ENCODE peak calls at places on chromosomes 16 and 17, in four cellular contexts. C, H, F and O are unnamed samples.

GRCh38 chr16:31010539-31010938 is at the start of gene STX1B:
- DNase-seq in H (no peak), C (peak), F (peak), O (no peak)

GRCh38 chr17:66468241-66469087 is 166.1 kb downstream of the PRKCA start:
- DNase-seq in C (no peak), H (no peak), F (peak), O (peak)

GRCh38 chr16:78659668-78660217 is 560.3 kb downstream of the WWOX start:
- DNase-seq in C (no peak), H (no peak), F (no peak), O (no peak)

GRCh38 chr17:3944485-3945388 is 19.5 kb downstream of the ATP2A3 start:
- DNase-seq in H (peak), C (peak), F (peak), O (peak)

GRCh38 chr17:79977711-79978544 is 57.7 kb downstream of the TBC1D16 start:
- DNase-seq in F (no peak), C (no peak), H (no peak), O (no peak)

GRCh38 chr17:6913608-6914443 is 82.0 kb upstream of the ALOX12 start:
- DNase-seq in F (peak), C (peak), H (peak), O (peak)

GRCh38 chr17:46979023-46979870 is at the start of gene RPRML:
- DNase-seq in C (peak), H (peak), F (peak), O (no peak)

GRCh38 chr17:79981661-79982101 is 54.0 kb downstream of the TBC1D16 start:
- DNase-seq in H (no peak), C (no peak), F (no peak), O (no peak)

GRCh38 chr17:7988750-7989178 is 13.7 kb upstream of the GUCY2D start:
- DNase-seq in C (peak), F (peak), H (no peak), O (peak)

GRCh38 chr16:69932691-69933392 is 18.3 kb upstream of the CLEC18A start:
- DNase-seq in C (no peak), H (no peak), F (no peak), O (no peak)

GRCh38 chr16:16982614-16983013 is 488.1 kb downstream of the XYLT1 start:
- DNase-seq in H (no peak), C (no peak), F (no peak), O (no peak)

GRCh38 chr16:89373355-89374110 is 116.8 kb downstream of the ANKRD11 start:
- DNase-seq in H (no peak), C (no peak), F (peak), O (no peak)

GRCh38 chr17:78836420-78837021 is 4.1 kb downstream of the USP36 start:
- DNase-seq in C (no peak), H (no peak), F (no peak), O (no peak)

GRCh38 chr17:65601881-65602280 is 40.4 kb upstream of the AXIN2 start:
- DNase-seq in C (no peak), H (no peak), F (no peak), O (no peak)

GRCh38 chr16:77194295-77195231 is 3.6 kb downstream of the MON1B start:
- DNase-seq in C (no peak), F (no peak), H (no peak), O (no peak)

GRCh38 chr17:60971515-60972369 is 294.1 kb downstream of the BCAS3 start:
- DNase-seq in H (no peak), F (peak), C (peak), O (peak)

GRCh38 chr16:51337662-51338061 is 186.6 kb upstream of the SALL1 start:
- DNase-seq in H (no peak), F (no peak), C (no peak), O (peak)
- TF ChIP-seq CTCF in H (no peak), F (peak), C (peak), O (no peak)

DNA sequence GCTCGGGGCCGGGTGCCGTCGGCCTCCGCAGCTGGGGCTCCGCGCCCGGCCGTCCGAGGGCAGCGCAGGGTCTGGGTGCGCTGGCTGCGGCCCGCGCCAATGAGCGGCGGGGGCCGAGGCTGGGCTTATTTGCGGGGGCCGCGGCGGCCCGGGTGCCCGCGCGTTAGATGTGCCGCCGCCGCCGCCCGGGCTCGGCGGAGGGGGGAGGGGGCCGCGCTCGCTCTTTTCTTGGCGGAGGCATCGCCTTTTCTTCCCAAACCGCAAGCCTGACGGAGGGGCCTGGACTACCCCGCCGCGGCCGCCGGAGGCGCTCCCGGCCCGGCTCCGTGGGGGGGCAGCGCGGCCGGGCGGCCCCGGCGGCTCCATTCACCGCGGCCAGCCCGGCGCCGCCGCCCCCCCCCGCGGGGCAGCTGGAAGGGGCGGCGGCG is at the start of gene NOTUM:
- DNase-seq in H (no peak), F (peak), C (no peak), O (no peak)
- TF ChIP-seq CTCF in H (peak), F (peak), C (peak), O (no peak)

GRCh38 chr17:40873255-40873654 is 6.2 kb upstream of the KRT12 start:
- DNase-seq in F (no peak), H (no peak), C (no peak), O (no peak)
- TF ChIP-seq CTCF in F (no peak), H (no peak), C (no peak), O (peak)

DNA sequence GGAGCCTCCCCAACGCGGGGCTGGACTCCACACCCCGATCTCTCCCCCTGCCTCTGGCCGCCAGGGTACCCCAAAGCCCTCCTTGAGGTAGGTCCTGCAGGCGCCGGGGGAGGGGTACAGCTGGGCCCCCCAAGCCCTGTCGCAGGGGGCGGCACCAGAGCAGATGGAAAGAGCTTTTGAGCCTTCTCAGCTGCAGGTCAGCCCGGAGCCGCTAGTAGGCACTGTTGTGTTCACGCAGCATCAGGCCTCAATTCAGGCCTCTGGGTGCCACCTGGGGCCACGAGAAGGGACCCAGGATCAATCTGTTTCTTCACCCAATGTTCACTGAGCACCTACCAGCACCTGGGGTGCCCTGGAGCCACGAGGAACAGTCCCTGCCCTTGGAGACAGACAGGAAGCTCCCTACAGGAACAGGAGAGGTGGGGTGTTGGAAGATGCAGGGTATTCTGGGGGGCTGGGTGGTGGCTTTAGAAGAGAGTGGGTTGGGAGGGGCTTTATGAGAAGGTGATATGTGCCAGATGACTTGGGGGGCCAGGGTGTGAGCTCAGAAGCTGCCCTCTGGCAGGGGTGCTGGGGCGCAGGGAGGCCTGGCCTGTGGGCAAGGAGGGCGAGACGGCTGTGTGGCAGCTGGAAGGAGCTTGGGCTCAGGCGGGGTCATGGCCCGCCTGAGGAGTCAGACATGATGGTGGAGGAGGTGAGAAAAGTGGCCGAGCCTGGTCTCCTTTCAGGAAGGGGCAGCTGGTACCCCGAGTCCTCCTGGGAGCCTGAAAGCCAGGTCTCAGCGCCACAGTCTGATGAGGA is 122.0 kb upstream of the GSE1 start:
- DNase-seq in F (peak), C (no peak), H (no peak), O (peak)
- TF ChIP-seq CTCF in F (peak), C (peak), H (peak), O (peak)

GRCh38 chr17:76736349-76737081 is 616 bp downstream of the SRSF2 start:
- DNase-seq in F (peak), H (peak), C (peak), O (peak)
- TF ChIP-seq CTCF in F (peak), H (peak), C (no peak), O (peak)

GRCh38 chr16:72872966-72873365 is 175.0 kb downstream of the ZFHX3 start:
- DNase-seq in C (no peak), H (no peak), F (no peak), O (no peak)
- TF ChIP-seq CTCF in C (no peak), H (no peak), F (no peak), O (no peak)